ENCODE peak calls at places on chromosomes 5 and 9, in four cellular contexts. K is IMR-90, F is brain microvascular endothelial cell, B is LoVo. H is an unnamed sample.

GRCh38 chr5:10031817-10032216 is 217.9 kb downstream of the ATPSCKMT start:
- DNase-seq in K (no peak), B (no peak), F (no peak), H (no peak)

GRCh38 chr5:128674837-128675446 is 136.9 kb upstream of the FBN2 start:
- DNase-seq in B (peak), K (peak), F (peak), H (peak)

GRCh38 chr9:13189362-13189761 is 90.1 kb downstream of the MPDZ start:
- DNase-seq in F (no peak), K (no peak), B (no peak), H (no peak)

GRCh38 chr5:119274767-119275130 is 81.1 kb upstream of the TNFAIP8 start:
- DNase-seq in F (peak), B (no peak), K (peak), H (no peak)

GRCh38 chr5:171092194-171092593 is 216.9 kb upstream of the TLX3 start:
- DNase-seq in K (peak), F (peak), B (no peak), H (peak)

GRCh38 chr5:98713027-98713426 is 60.4 kb upstream of the RGMB start:
- DNase-seq in B (no peak), F (no peak), K (peak), H (no peak)

GRCh38 chr9:113274474-113275146 is 762 bp downstream of the CDC26 start:
- DNase-seq in F (peak), K (peak), B (peak), H (peak)

GRCh38 chr9:120191141-120191540 is 388.8 kb downstream of the CDK5RAP2 start:
- DNase-seq in F (no peak), B (no peak), K (no peak), H (no peak)

GRCh38 chr9:104864675-104865104 is 63.3 kb downstream of the ABCA1 start:
- DNase-seq in F (peak), B (no peak), K (peak), H (no peak)

GRCh38 chr9:34983209-34983608 is 6.3 kb upstream of the DNAJB5 start:
- DNase-seq in F (no peak), B (no peak), K (no peak), H (no peak)

H was measured in NCI-H460.